ENCODE peak calls at places on chromosome 15, in four cellular contexts. P, G, Y and B are unnamed samples.

GRCh38 chr15:100720406-100720967 is 118.1 kb downstream of the ASB7 start:
- DNase-seq in Y (peak; percentile 45), G (no peak), P (peak; percentile 15), B (no peak)

GRCh38 chr15:39960411-39960810 is 26.5 kb downstream of the EIF2AK4 start:
- DNase-seq in P (no peak), G (no peak), Y (no peak), B (no peak)

GRCh38 chr15:55858661-55859060 is 115.7 kb upstream of the PRTG start:
- DNase-seq in Y (no peak), G (peak; percentile 32), P (no peak), B (no peak)

GRCh38 chr15:62805502-62805901 is 237.0 kb upstream of the TPM1 start:
- DNase-seq in P (no peak), Y (no peak), G (no peak), B (no peak)

GRCh38 chr15:90035095-90035834 is 34.1 kb downstream of the ZNF710 start:
- DNase-seq in Y (no peak), P (no peak), G (peak; percentile 60), B (no peak)

GRCh38 chr15:95286316-95286880 is 1044.1 kb upstream of the NR2F2 start:
- DNase-seq in Y (no peak), G (no peak), P (no peak), B (no peak)

GRCh38 chr15:32700501-32701150 is 17.2 kb upstream of the GREM1 start:
- DNase-seq in Y (no peak), P (no peak), G (no peak), B (no peak)

GRCh38 chr15:49686626-49687025 is 65.8 kb downstream of the DTWD1 start:
- DNase-seq in G (peak; percentile 69), P (no peak), Y (no peak), B (no peak)

GRCh38 chr15:29926083-29926388 is 103.8 kb upstream of the TJP1 start:
- DNase-seq in Y (no peak), G (no peak), P (no peak), B (no peak)

GRCh38 chr15:99619712-99620111 is 53.9 kb downstream of the MEF2A start:
- DNase-seq in P (no peak), G (peak; percentile 57), Y (no peak), B (no peak)

GRCh38 chr15:88645171-88646087 is 6.6 kb downstream of the ISG20 start:
- DNase-seq in G (no peak), P (peak; percentile 17), Y (no peak), B (no peak)

GRCh38 chr15:88630141-88630721 is 8.6 kb upstream of the ISG20 start:
- DNase-seq in P (no peak), Y (no peak), G (no peak), B (no peak)

GRCh38 chr15:74857082-74857655 is 14.2 kb upstream of the ULK3 start:
- DNase-seq in G (no peak), Y (no peak), P (no peak), B (no peak)

GRCh38 chr15:81069909-81070308 is 64.2 kb upstream of the CFAP161 start:
- DNase-seq in Y (no peak), G (no peak), P (no peak), B (no peak)

GRCh38 chr15:56019060-56019793 is 25.8 kb upstream of the NEDD4 start:
- DNase-seq in Y (no peak), G (no peak), P (no peak), B (no peak)

GRCh38 chr15:56587686-56588085 is 122.7 kb upstream of the MNS1 start:
- DNase-seq in Y (no peak), P (no peak), G (no peak), B (no peak)

GRCh38 chr15:92617197-92618037 is 38.2 kb downstream of the FAM174B start:
- DNase-seq in G (peak; percentile 87), P (no peak), Y (peak; percentile 64), B (no peak)

DNA sequence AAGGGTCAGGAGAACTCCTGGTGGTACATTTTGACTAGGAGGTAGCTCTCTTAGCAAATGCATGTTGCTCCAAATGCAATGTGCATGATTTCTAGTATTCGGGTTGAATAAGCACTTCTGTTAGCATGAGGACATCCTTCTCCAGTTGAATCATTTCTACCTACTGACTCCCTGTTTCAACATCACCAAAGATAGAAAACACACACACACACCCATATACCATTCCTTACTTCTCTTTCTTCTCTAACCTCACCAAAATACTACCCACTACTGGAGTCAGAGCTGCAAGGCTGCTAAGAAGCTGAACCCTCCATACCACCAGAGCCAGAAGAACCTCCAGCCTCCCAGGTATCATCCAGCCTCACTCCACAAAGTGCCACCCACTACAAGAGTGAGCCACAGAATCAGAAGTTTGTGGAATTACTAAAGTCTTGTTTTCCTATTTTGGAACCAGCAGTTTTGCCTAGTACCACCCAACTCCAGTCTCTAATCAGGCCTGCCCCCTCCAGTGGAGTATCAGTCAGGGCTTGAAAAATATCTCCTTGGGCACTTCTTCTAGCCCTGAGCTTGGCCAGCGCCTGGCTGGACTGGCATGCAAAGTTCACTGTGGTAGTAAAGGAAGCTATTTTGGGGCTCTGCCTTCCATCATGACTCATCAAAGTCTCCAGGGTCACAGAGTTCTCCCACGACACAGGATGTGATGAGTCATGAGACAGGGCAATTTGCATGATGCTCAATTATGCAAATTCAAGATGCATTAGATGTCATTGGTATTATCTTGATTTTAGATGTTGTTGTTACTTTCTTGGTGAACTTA is 110.2 kb downstream of the CYP19A1 start:
- DNase-seq in P (no peak), Y (no peak), G (peak; percentile 81), B (no peak)
- TF ChIP-seq CTCF in P (no peak), Y (no peak), G (no peak), B (no peak)

DNA sequence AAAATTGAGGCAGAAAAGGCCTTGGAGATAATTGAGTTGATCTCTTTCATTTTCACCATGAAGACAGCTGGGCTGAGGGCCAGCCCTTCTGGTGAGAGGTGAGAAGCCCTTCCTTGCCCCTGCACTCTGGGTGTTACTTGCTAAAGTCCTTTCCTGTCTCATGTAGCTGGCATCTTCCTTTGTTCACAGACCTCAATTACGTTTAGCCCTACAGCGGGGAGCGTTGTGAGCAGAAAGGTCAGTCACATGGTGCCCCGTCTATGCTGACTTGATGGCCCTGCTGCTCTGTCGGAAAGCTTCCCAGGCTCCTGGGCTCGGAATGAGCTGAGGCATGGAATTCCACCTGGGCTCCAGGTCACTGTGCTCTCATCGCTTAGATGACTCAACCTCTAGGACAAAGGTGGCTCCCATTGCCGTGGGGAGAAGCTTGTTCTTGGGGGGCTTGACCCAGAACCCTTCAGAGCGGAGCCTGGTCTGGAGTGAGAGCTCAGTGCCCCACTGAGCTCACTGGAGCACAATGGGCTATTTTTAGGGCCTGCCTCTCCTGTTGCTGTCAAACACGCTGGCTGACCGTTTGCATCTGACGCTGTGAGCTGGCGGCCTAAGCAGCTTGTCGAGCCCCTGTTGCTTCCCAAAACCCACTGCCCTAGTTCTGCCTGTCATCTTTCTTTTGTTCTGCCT is 47.0 kb downstream of the RPLP1 start:
- DNase-seq in P (no peak), G (no peak), Y (no peak), B (no peak)
- TF ChIP-seq CTCF in P (no peak), G (no peak), Y (no peak), B (no peak)

DNA sequence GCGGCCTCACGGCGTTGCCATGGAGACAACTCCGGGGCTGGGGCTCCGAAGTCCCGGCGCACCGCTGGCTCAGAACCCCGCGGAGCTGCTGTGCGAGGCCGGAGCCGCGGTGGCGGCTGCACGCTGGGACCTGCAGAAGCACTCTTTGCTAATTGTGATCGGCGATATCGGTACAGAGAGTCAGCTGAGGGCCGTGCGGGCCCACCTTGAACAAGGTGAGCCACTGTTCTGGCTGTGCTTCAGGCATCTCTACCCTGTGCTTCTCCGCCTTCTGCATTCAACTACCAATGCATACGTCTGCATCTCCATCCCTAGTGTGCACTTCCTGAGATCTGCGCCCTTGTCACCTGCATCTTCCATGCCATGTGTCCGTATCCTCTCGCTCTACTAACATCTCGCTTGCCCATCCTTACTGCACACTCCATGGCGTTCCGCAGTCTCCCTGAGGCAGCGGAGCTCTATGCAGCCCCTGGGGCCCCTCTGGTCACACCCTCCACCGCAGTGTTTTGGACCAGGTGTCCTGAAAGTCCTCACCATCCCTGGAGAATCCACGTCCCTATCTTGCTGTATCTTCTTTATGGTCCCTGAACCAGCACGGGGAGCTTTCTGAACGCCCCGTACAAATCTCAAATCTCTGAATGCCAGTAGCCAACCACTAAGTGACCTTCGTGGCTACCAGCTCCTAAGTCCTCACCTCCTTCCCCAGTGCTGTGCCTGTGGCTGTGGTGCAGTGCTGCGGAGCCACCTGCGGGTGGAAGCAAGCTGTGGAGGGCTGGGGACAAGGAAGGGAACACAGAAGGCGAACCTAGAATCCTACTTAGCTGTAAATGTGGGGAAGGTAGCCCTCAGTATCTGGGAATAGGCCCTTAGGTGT is 6.2 kb upstream of the MAP1A start:
- DNase-seq in Y (no peak), P (peak; percentile 63), G (peak; percentile 22), B (peak; percentile 25)
- TF ChIP-seq CTCF in Y (no peak), P (peak; percentile 43), G (peak; percentile 35), B (no peak)

DNA sequence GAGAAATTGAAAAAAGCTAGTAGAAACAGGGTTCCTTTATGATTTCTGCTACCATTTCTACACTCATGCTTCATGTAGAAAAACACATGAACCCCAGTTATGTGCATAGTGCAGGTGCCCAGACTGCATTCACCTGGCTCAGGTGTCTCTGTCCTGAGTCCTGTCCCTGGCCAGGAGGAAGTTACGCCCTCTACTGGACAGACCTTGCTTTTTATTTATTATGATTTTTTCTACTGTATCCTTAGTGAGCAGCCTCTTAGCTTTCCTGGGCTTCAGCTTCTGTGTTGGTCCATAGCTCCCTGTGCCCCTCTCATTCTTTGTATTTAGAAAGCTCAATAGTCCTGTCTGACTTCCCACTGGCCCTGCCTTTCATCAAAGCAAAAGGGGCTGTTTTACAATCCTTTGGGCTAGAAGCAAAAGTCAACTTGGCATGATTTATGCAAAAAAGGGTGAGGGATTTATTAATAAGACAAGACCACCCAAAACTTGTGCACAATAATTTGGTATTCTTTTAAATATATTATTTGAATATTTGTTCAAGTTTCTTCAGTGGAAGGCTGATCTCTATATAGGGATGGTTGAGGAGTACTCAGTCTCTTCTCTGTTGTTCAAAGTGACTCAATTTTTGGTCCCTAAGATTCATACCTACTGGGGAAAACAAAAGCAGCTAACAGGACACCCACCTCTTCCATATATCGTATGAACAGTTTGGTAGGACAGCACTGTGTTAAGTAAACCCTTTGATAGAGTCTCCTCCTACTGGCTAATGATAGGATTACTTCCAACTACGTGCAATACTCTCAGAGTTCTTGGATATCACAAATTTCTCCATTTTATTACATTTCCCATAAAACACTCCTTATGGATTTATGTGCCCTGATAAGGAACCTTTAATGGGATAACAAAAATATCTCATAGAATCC is 200.5 kb upstream of the GOLGA6L4 start:
- DNase-seq in P (peak; percentile 45), G (peak; percentile 67), Y (no peak), B (no peak)
- TF ChIP-seq CTCF in P (peak; percentile 65), G (peak; percentile 73), Y (peak; percentile 32), B (peak; percentile 57)

DNA sequence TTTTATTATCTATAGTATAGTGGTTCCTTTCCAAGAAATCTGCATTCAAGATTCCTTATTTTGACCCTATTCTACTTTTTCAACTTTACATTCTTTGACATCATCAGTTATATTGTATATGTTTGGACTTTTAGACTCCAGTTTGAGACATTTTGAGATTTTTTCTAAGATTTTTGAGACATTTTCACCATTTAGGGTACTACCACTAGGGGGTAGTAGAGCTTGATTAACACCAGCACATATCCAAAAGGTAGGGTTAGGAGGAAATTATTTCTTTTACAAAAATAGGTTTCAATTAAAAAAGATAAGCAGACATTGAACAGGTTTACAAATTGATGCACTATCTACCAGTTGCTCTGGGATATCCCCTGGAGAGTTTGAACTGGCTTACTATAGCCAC is 262.5 kb downstream of the SCAPER start:
- DNase-seq in G (peak; percentile 3), P (no peak), Y (no peak), B (no peak)
- TF ChIP-seq CTCF in G (peak; percentile 23), P (peak; percentile 67), Y (no peak), B (peak; percentile 31)

GRCh38 chr15:73273181-73274002 is 95.4 kb downstream of the HCN4 start:
- DNase-seq in P (peak; percentile 66), G (peak; percentile 76), Y (no peak), B (peak; percentile 55)
- TF ChIP-seq CTCF in P (peak; percentile 90), G (peak; percentile 88), Y (peak; percentile 55), B (peak; percentile 79)

GRCh38 chr15:47402829-47403228 is 314.5 kb upstream of the SEMA6D start:
- DNase-seq in Y (no peak), P (no peak), G (no peak), B (no peak)
- TF ChIP-seq CTCF in Y (no peak), P (no peak), G (no peak), B (no peak)

GRCh38 chr15:67838789-67839332 is 984 bp downstream of the RNU6-1 start:
- DNase-seq in Y (no peak), G (peak; percentile 53), P (peak; percentile 84), B (peak; percentile 71)
- TF ChIP-seq CTCF in Y (no peak), G (no peak), P (no peak), B (no peak)